ENCODE peak calls at places on chromosomes 3 and 15, in five cellular contexts. M is AG04450; P is lung; B is fibroblast of lung; W is CD4-positive, alpha-beta memory T cell. K is an unnamed sample.

GRCh38 chr15:62559049-62559733 is 394.1 kb upstream of the C2CD4B start:
- DNase-seq in M (no peak), P (no peak), B (peak; percentile 70), W (no peak), K (no peak)

GRCh38 chr3:96986241-96986640 is 171.8 kb downstream of the EPHA6 start:
- DNase-seq in M (no peak), P (no peak), B (no peak), W (no peak), K (no peak)

GRCh38 chr3:115475178-115476041 is 147.9 kb upstream of the GAP43 start:
- DNase-seq in M (no peak), P (no peak), B (no peak), W (no peak), K (no peak)

GRCh38 chr3:182967218-182968204 is 12.8 kb downstream of the DCUN1D1 start:
- DNase-seq in M (no peak), P (no peak), B (no peak), W (no peak), K (no peak)

GRCh38 chr3:171685116-171685895 is 125.0 kb downstream of the PLD1 start:
- DNase-seq in M (no peak), P (no peak), B (peak; percentile 78), W (no peak), K (no peak)

GRCh38 chr3:150235799-150236198 is 172.3 kb upstream of the TSC22D2 start:
- DNase-seq in M (peak; percentile 71), P (no peak), B (peak; percentile 96), W (no peak), K (no peak)

GRCh38 chr15:71753346-71753745 is 57.0 kb upstream of the NR2E3 start:
- DNase-seq in M (no peak), P (no peak), B (peak; percentile 30), W (no peak), K (no peak)

GRCh38 chr3:82088749-82089148 is 327.3 kb upstream of the GBE1 start:
- DNase-seq in M (no peak), P (no peak), B (no peak), W (no peak), K (no peak)

GRCh38 chr3:4992118-4992517 is 12.9 kb downstream of the BHLHE40 start:
- DNase-seq in M (no peak), P (no peak), B (no peak), W (no peak), K (no peak)

GRCh38 chr3:129282727-129283327 is 4.2 kb downstream of the HMCES start:
- DNase-seq in M (no peak), P (no peak), B (peak; percentile 81), W (peak; percentile 52), K (peak; percentile 24)

GRCh38 chr15:62706361-62706760 is 336.2 kb upstream of the TPM1 start:
- DNase-seq in M (no peak), P (no peak), B (no peak), W (no peak), K (no peak)

GRCh38 chr15:55319537-55320325 is 709 bp downstream of the PIGB start:
- DNase-seq in M (no peak), P (no peak), B (peak; percentile 32), W (no peak), K (no peak)

GRCh38 chr15:29331669-29332068 is 62.0 kb upstream of the NSMCE3 start:
- DNase-seq in M (no peak), P (no peak), B (peak; percentile 7), W (no peak), K (no peak)

GRCh38 chr3:140031170-140031569 is 96.2 kb downstream of the CLSTN2 start:
- DNase-seq in M (no peak), P (no peak), B (peak; percentile 52), W (no peak), K (no peak)
- H3K27ac ChIP-seq in M (no peak overlapping the region), P (no peak overlapping the region), B (no peak overlapping the region), W (no peak overlapping the region), K (no peak overlapping the region)

DNA sequence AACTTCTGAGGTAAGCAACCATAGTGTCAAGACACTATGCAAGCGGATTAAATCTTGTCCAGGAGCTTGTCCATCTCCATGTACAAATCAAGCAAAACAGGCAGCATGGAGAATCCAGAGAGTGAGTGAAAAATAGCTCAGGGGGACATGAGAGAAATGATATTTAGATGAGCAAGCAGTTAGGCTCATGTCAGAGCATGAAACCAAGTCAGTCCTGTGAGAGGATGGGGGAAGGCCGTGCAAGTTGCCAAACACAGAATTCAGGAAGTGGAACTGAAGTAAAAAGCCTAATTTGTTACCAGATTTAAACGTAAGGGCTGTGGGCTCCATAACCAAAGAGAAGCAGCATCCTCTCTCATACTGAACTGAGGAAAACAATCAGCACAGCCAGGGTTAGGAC is 995.9 kb downstream of the MCTP2 start:
- DNase-seq in M (no peak), P (no peak), B (no peak), W (no peak), K (no peak)
- H3K27ac ChIP-seq in M (no peak overlapping the region), P (no peak overlapping the region), B (no peak overlapping the region), W (no peak overlapping the region), K (no peak overlapping the region)

GRCh38 chr3:178406206-178406605 is 130.0 kb upstream of the KCNMB2 start:
- DNase-seq in M (no peak), P (no peak), B (peak; percentile 80), W (no peak), K (no peak)

GRCh38 chr3:178405456-178405970 is 130.7 kb upstream of the KCNMB2 start:
- DNase-seq in M (no peak), P (no peak), B (peak; percentile 76), W (no peak), K (no peak)

DNA sequence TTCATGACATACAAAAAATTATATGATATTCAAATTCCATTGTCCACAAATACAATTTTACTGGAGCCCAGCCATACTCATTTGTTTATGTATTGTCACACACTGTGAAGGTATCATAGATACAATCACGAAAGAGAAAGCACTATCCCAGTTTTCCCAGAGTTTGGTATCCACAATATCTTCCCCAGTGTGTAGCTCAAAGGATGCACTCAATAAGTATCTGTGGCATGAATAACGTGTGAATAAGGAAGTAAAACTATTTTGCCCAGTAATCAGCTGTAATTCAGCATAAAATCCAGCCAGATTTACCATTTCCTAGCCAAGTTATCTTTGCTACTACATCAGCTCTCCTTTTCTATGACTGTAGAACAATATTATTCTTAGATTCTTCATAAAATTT is 131.3 kb upstream of the KCNMB2 start:
- DNase-seq in M (no peak), P (no peak), B (peak; percentile 35), W (no peak), K (no peak)
- H3K27ac ChIP-seq in M (no peak overlapping the region), P (no peak overlapping the region), B (no peak overlapping the region), W (no peak overlapping the region), K (no peak overlapping the region)

DNA sequence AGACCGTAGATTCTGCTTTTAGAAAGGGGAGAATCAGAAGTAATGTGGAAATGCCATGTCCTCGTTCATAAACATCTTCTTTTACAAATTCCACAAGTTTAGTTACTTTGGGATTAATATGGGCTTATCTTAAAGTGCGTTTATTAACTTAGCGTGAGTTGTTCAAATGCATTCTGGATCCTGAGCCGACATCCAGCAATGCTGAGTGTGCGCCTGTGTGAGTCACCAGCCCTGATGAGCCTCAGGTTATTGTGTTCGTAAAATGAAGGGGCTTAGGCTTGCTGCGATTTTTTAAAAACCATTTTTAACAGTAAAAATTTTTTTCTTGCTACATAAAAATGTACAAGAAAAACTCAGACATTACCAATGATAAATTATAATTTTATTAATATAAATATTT is 57.9 kb downstream of the TFRC start:
- DNase-seq in M (no peak), P (no peak), B (no peak), W (no peak), K (no peak)
- H3K27ac ChIP-seq in M (no peak overlapping the region), P (no peak overlapping the region), B (no peak overlapping the region), W (no peak overlapping the region), K (no peak overlapping the region)

DNA sequence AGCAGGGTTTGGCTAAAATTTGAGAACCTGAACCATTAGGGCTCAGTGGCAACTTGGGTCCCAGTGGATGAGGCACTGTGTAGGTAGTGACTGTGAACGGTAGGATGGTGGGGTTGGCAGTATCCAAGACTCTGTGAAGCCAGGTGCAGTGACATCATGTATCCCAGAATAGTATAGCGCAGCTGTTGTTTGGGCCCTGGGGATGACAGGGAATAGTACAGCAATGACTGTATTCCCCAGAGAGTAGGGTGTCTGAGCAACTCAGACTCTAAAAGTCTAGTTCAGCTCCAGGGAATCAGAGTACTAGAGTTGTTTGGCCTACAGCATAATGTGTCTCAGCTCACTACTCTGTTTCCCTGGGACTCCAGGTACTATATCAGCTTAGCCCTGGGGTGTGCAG is 20.7 kb upstream of the PPP2R3A start:
- DNase-seq in M (no peak), P (no peak), B (no peak), W (no peak), K (no peak)
- H3K27ac ChIP-seq in M (no peak overlapping the region), P (no peak overlapping the region), B (no peak overlapping the region), W (no peak overlapping the region), K (no peak overlapping the region)

K was measured in CD8-positive, alpha-beta memory T cell.